ENCODE peak calls at places on chromosome 17, in nine cellular contexts. One of them, this sample, is unnamed.
A peak's percentile ranks its signal among the peaks of the same experiment; 100 is the strongest.

GRCh38 chr17:39735882-39736281 is 1.9 kb upstream of the GRB7 start:
- DNase-seq in GM10248: no peak
- DNase-seq in GM23338: no peak
- DNase-seq in prostate gland: no peak
- DNase-seq in fibroblast of lung: no peak
- DNase-seq in colonic mucosa: no peak
- DNase-seq in astrocyte of the spinal cord: no peak
- DNase-seq in astrocyte: no peak
- DNase-seq in AG04450: no peak
- DNase-seq in this sample: no peak

GRCh38 chr17:20086416-20087074 is 77.4 kb downstream of the SPECC1 start:
- DNase-seq in fibroblast of lung: no peak
- DNase-seq in AG04450: no peak
- DNase-seq in GM23338: no peak
- DNase-seq in colonic mucosa: no peak
- DNase-seq in prostate gland: no peak
- DNase-seq in astrocyte of the spinal cord: no peak
- DNase-seq in astrocyte: no peak
- DNase-seq in GM10248: no peak
- DNase-seq in this sample: no peak

GRCh38 chr17:16513858-16514257 is 21.9 kb upstream of the LRRC75A start:
- DNase-seq in GM23338: no peak
- DNase-seq in AG04450: no peak
- DNase-seq in prostate gland: no peak
- DNase-seq in GM10248: no peak
- DNase-seq in astrocyte: no peak
- DNase-seq in colonic mucosa: no peak
- DNase-seq in astrocyte of the spinal cord: no peak
- DNase-seq in fibroblast of lung: no peak
- DNase-seq in this sample: no peak

GRCh38 chr17:14306602-14307001 is 5.7 kb downstream of the HS3ST3B1 start:
- DNase-seq in colonic mucosa: no peak
- DNase-seq in fibroblast of lung: peak; percentile 38
- DNase-seq in GM10248: no peak
- DNase-seq in AG04450: no peak
- DNase-seq in GM23338: no peak
- DNase-seq in astrocyte of the spinal cord: peak; percentile 32
- DNase-seq in prostate gland: no peak
- DNase-seq in astrocyte: no peak
- DNase-seq in this sample: no peak

GRCh38 chr17:49494937-49495841 is at the start of gene NGFR:
- DNase-seq in GM23338: peak; percentile 76
- DNase-seq in AG04450: no peak
- DNase-seq in GM10248: peak; percentile 87
- DNase-seq in prostate gland: no peak
- DNase-seq in astrocyte of the spinal cord: no peak
- DNase-seq in colonic mucosa: peak; percentile 35
- DNase-seq in fibroblast of lung: no peak
- DNase-seq in astrocyte: no peak
- DNase-seq in this sample: no peak

GRCh38 chr17:47694018-47694817 is at the start of gene TBKBP1:
- DNase-seq in astrocyte: peak; percentile 29
- DNase-seq in AG04450: no peak
- DNase-seq in colonic mucosa: peak; percentile 26
- DNase-seq in astrocyte of the spinal cord: no peak
- DNase-seq in GM23338: peak; percentile 92
- DNase-seq in GM10248: peak; percentile 54
- DNase-seq in prostate gland: no peak
- DNase-seq in fibroblast of lung: peak; percentile 77
- DNase-seq in this sample: no peak

GRCh38 chr17:50212121-50212843 is 10.9 kb upstream of the COL1A1 start:
- DNase-seq in colonic mucosa: peak; percentile 38
- DNase-seq in GM23338: no peak
- DNase-seq in GM10248: no peak
- DNase-seq in AG04450: peak; percentile 81
- DNase-seq in astrocyte of the spinal cord: peak; percentile 72
- DNase-seq in prostate gland: no peak
- DNase-seq in fibroblast of lung: peak; percentile 85
- DNase-seq in astrocyte: peak; percentile 82
- DNase-seq in this sample: no peak

GRCh38 chr17:31815212-31815611 is 43.8 kb downstream of the COPRS start:
- DNase-seq in fibroblast of lung: no peak
- DNase-seq in prostate gland: no peak
- DNase-seq in AG04450: no peak
- DNase-seq in astrocyte of the spinal cord: no peak
- DNase-seq in astrocyte: no peak
- DNase-seq in GM10248: no peak
- DNase-seq in GM23338: no peak
- DNase-seq in colonic mucosa: no peak
- DNase-seq in this sample: no peak

DNA sequence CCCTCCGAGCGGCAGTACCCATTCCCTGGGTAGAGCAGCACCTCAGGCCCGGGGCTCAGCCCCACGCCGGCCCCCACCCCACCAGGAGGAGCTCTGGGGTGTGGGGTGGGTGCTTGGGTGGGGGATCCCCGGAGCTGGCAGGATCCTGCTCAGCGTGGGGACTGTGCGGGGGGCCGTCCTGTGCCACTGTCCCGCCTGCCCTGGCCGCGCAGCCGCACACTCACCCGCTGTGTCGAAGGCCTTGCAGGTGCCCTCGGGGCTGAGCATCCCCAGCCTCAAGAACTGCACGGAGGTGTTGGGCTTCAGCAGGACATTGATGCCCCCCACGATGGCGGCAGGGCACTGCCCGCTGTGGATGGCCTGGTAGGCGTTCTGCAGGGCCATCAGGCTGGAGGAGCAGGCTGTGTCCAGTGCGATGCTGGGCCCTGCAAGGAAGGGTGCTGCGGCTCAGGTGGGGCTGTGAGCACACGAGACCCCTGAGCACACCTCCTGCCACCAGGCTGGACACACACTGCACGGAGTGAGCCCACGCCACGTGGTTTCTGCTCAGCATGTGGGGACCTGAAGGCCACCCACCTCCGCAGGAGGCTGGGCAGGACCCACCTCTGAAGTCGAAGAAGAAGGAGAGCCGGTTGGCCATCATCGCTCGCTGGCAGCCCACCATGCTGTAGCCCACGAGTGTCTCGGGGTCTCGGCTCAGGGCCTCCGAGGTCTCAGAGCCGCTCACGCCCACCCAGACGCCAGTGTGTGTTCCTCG is 4.9 kb downstream of the FASN start:
- DNase-seq in GM23338: no peak
- DNase-seq in fibroblast of lung: no peak
- DNase-seq in astrocyte: no peak
- DNase-seq in prostate gland: no peak
- DNase-seq in colonic mucosa: no peak
- DNase-seq in astrocyte of the spinal cord: no peak
- DNase-seq in GM10248: no peak
- DNase-seq in AG04450: no peak
- DNase-seq in this sample: no peak
- TF ChIP-seq CTCF in GM23338: no peak
- TF ChIP-seq CTCF in fibroblast of lung: no peak
- TF ChIP-seq CTCF in astrocyte: no peak
- TF ChIP-seq CTCF in prostate gland: no peak
- TF ChIP-seq CTCF in colonic mucosa: no peak
- TF ChIP-seq CTCF in astrocyte of the spinal cord: no peak
- TF ChIP-seq CTCF in GM10248: no peak
- TF ChIP-seq CTCF in AG04450: no peak
- TF ChIP-seq CTCF in this sample: no peak

DNA sequence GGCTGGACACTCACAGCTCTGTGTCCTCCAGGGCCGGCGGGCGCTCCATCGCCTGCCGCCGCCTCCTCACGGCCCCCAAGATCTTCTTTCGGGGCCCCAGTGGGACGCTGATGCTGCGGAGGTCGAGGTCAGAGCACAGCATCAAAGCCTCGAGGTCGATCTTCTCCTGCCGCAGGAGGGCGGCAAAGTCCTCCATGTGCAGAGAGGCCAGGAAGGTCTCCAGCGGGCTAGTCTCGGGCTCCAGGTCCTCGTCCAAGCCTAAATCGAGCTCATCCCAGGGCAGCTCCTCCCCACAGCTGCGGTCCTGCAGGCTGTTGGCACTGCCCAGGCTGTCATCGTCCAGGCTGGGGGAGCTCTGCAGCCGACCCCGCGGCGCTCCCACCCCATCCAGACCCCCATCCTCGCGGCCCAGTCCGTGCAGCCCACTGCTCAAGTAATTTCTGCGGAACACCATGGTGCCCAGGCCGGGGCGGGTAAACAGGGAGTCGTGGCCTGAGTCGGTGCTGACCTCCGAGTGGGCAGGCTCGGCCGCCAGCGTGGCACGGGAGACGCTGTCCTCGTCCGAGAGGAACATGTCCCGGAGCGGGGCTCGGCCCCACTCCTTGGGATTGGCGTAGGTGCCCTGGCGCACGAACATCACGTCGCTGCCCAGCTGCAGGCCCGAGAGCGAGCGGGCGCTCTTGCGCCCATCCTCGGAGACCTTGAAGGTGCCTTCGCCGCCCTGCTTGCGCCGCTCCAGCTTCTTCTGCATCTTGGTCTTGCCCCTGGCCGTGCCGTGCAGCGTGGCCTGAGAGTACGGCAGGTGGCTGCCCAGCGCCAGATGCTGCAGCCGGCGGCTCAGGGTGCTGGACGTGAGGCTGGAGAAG is 3.4 kb downstream of the USH1G start:
- DNase-seq in astrocyte: no peak
- DNase-seq in prostate gland: no peak
- DNase-seq in GM23338: peak; percentile 82
- DNase-seq in fibroblast of lung: peak; percentile 6
- DNase-seq in AG04450: no peak
- DNase-seq in colonic mucosa: no peak
- DNase-seq in astrocyte of the spinal cord: no peak
- DNase-seq in GM10248: peak; percentile 76
- DNase-seq in this sample: no peak
- TF ChIP-seq CTCF in astrocyte: no peak
- TF ChIP-seq CTCF in prostate gland: no peak
- TF ChIP-seq CTCF in GM23338: peak; percentile 40
- TF ChIP-seq CTCF in fibroblast of lung: peak; percentile 25
- TF ChIP-seq CTCF in AG04450: peak; percentile 41
- TF ChIP-seq CTCF in colonic mucosa: no peak
- TF ChIP-seq CTCF in astrocyte of the spinal cord: peak; percentile 13
- TF ChIP-seq CTCF in GM10248: peak; percentile 56
- TF ChIP-seq CTCF in this sample: no peak

GRCh38 chr17:27384721-27385120 is 71.5 kb upstream of the KSR1 start:
- DNase-seq in astrocyte: peak; percentile 38
- DNase-seq in GM10248: no peak
- DNase-seq in prostate gland: no peak
- DNase-seq in astrocyte of the spinal cord: peak; percentile 59
- DNase-seq in GM23338: no peak
- DNase-seq in fibroblast of lung: peak; percentile 15
- DNase-seq in colonic mucosa: no peak
- DNase-seq in AG04450: no peak
- DNase-seq in this sample: no peak

GRCh38 chr17:27386206-27387075 is 69.8 kb upstream of the KSR1 start:
- DNase-seq in GM10248: no peak
- DNase-seq in fibroblast of lung: no peak
- DNase-seq in astrocyte: no peak
- DNase-seq in colonic mucosa: no peak
- DNase-seq in astrocyte of the spinal cord: no peak
- DNase-seq in prostate gland: no peak
- DNase-seq in GM23338: no peak
- DNase-seq in AG04450: no peak
- DNase-seq in this sample: no peak

GRCh38 chr17:27385626-27386025 is 70.6 kb upstream of the KSR1 start:
- DNase-seq in astrocyte of the spinal cord: no peak
- DNase-seq in prostate gland: no peak
- DNase-seq in colonic mucosa: no peak
- DNase-seq in astrocyte: no peak
- DNase-seq in GM23338: no peak
- DNase-seq in GM10248: no peak
- DNase-seq in fibroblast of lung: no peak
- DNase-seq in AG04450: no peak
- DNase-seq in this sample: no peak

GRCh38 chr17:27390540-27390939 is 65.7 kb upstream of the KSR1 start:
- DNase-seq in colonic mucosa: no peak
- DNase-seq in fibroblast of lung: no peak
- DNase-seq in GM23338: no peak
- DNase-seq in GM10248: no peak
- DNase-seq in astrocyte: no peak
- DNase-seq in prostate gland: no peak
- DNase-seq in astrocyte of the spinal cord: no peak
- DNase-seq in AG04450: no peak
- DNase-seq in this sample: no peak

DNA sequence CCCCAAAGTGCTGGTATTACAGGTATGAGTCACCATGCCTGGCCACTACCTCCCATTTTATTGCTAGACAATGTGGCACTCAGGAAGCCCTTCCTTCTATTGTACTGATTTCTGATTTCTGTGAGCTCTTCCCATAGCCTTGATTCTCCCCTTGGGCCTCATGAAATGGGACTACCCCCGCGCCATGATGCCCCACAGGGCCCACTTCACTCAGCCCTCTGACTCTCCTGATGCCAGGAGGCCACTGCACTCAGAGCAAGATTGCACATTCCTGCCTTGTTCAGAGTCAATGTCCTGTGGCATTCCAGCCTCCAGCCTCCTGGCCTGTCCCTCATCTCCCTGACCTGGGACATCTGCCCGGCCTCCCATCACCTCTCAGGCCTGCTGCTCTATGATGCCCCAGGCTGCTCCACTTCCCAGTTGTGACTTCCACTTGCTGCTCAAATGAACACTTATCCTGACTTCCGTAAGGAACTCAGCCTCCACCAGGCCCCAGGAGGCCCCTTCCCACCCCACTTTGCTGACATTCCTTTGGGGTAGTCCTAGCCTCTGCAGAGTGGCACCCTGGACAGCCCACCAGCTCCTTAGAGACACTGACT is 66.6 kb upstream of the KSR1 start:
- DNase-seq in astrocyte: no peak
- DNase-seq in AG04450: no peak
- DNase-seq in GM10248: no peak
- DNase-seq in colonic mucosa: no peak
- DNase-seq in astrocyte of the spinal cord: no peak
- DNase-seq in fibroblast of lung: no peak
- DNase-seq in GM23338: no peak
- DNase-seq in prostate gland: no peak
- DNase-seq in this sample: no peak
- TF ChIP-seq CTCF in astrocyte: no peak
- TF ChIP-seq CTCF in AG04450: no peak
- TF ChIP-seq CTCF in GM10248: no peak
- TF ChIP-seq CTCF in colonic mucosa: no peak
- TF ChIP-seq CTCF in astrocyte of the spinal cord: no peak
- TF ChIP-seq CTCF in fibroblast of lung: no peak
- TF ChIP-seq CTCF in GM23338: no peak
- TF ChIP-seq CTCF in prostate gland: no peak
- TF ChIP-seq CTCF in this sample: no peak

DNA sequence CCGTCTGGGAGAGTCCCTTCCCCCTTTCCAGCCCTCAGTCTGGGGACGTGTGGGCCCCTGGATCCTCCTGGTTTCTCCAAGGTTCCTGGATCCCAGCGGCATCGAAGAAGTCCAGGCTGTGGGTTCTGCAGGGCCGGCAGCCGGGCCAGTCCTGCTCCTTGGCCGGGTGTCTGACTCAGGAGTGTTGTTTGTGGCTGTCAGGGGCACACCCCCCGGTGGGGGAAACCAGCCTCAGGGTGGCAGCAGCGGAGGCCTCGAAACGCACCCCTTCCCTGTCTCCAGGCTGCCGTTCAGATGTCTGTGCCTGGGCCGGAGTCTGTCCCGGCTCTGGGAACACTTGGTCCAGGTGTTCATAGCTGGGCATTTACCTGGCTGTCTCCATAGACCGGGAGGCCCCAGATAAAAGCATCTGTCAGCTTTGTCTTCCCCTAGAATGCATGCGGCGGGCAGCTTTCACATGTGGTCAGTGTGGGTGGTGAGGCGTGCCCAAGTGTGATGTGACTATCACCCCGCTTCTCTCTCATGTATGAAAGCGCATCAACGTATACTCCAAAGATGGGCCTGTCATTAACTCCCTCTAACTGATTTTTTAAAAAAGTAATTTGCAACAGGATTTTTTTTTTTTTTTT is 3.6 kb upstream of the RAP1GAP2 start:
- DNase-seq in fibroblast of lung: no peak
- DNase-seq in AG04450: no peak
- DNase-seq in astrocyte of the spinal cord: no peak
- DNase-seq in astrocyte: no peak
- DNase-seq in GM23338: no peak
- DNase-seq in colonic mucosa: no peak
- DNase-seq in GM10248: no peak
- DNase-seq in prostate gland: no peak
- DNase-seq in this sample: no peak
- TF ChIP-seq CTCF in fibroblast of lung: no peak
- TF ChIP-seq CTCF in AG04450: no peak
- TF ChIP-seq CTCF in astrocyte of the spinal cord: no peak
- TF ChIP-seq CTCF in astrocyte: no peak
- TF ChIP-seq CTCF in GM23338: no peak
- TF ChIP-seq CTCF in colonic mucosa: no peak
- TF ChIP-seq CTCF in GM10248: no peak
- TF ChIP-seq CTCF in prostate gland: no peak
- TF ChIP-seq CTCF in this sample: no peak